ENCODE peak calls at places on chromosome 6, in nine cellular contexts. One of them, this sample, is unnamed.

GRCh38 chr6:142478117-142478516 is 176.3 kb downstream of the ADGRG6 start:
- DNase-seq in astrocyte of the hippocampus: peak
- DNase-seq in T-helper 1 cell: no peak
- DNase-seq in germinal center: no peak
- DNase-seq in GM20000: no peak
- DNase-seq in lower lobe of right lung: peak
- DNase-seq in CD4-positive, alpha-beta T cell: no peak
- DNase-seq in lung microvascular endothelial cell: peak
- DNase-seq in ELR: peak
- DNase-seq in this sample: no peak

GRCh38 chr6:79034865-79035264 is 43.2 kb downstream of the PHIP start:
- DNase-seq in CD4-positive, alpha-beta T cell: no peak
- DNase-seq in lung microvascular endothelial cell: no peak
- DNase-seq in GM20000: no peak
- DNase-seq in ELR: no peak
- DNase-seq in lower lobe of right lung: no peak
- DNase-seq in germinal center: no peak
- DNase-seq in T-helper 1 cell: no peak
- DNase-seq in astrocyte of the hippocampus: no peak
- DNase-seq in this sample: no peak

GRCh38 chr6:134523903-134524302 is 206.0 kb upstream of the SGK1 start:
- DNase-seq in T-helper 1 cell: no peak
- DNase-seq in lower lobe of right lung: no peak
- DNase-seq in lung microvascular endothelial cell: no peak
- DNase-seq in germinal center: no peak
- DNase-seq in GM20000: no peak
- DNase-seq in CD4-positive, alpha-beta T cell: no peak
- DNase-seq in astrocyte of the hippocampus: no peak
- DNase-seq in ELR: no peak
- DNase-seq in this sample: no peak

GRCh38 chr6:20770776-20771175 is 236.5 kb downstream of the CDKAL1 start:
- DNase-seq in astrocyte of the hippocampus: no peak
- DNase-seq in lower lobe of right lung: no peak
- DNase-seq in CD4-positive, alpha-beta T cell: no peak
- DNase-seq in GM20000: no peak
- DNase-seq in lung microvascular endothelial cell: no peak
- DNase-seq in germinal center: no peak
- DNase-seq in ELR: no peak
- DNase-seq in T-helper 1 cell: no peak
- DNase-seq in this sample: no peak

GRCh38 chr6:55964136-55964535 is 88.7 kb upstream of the BMP5 start:
- DNase-seq in CD4-positive, alpha-beta T cell: no peak
- DNase-seq in astrocyte of the hippocampus: no peak
- DNase-seq in GM20000: no peak
- DNase-seq in lower lobe of right lung: no peak
- DNase-seq in germinal center: no peak
- DNase-seq in lung microvascular endothelial cell: no peak
- DNase-seq in ELR: no peak
- DNase-seq in T-helper 1 cell: no peak
- DNase-seq in this sample: no peak

GRCh38 chr6:165653196-165653595 is 9.8 kb downstream of the PDE10A start:
- DNase-seq in germinal center: no peak
- DNase-seq in lower lobe of right lung: no peak
- DNase-seq in CD4-positive, alpha-beta T cell: no peak
- DNase-seq in T-helper 1 cell: no peak
- DNase-seq in astrocyte of the hippocampus: peak
- DNase-seq in lung microvascular endothelial cell: peak
- DNase-seq in ELR: no peak
- DNase-seq in GM20000: no peak
- DNase-seq in this sample: no peak

GRCh38 chr6:46584586-46584985 is 68.0 kb downstream of the CYP39A1 start:
- DNase-seq in germinal center: no peak
- DNase-seq in lower lobe of right lung: no peak
- DNase-seq in lung microvascular endothelial cell: no peak
- DNase-seq in astrocyte of the hippocampus: peak
- DNase-seq in T-helper 1 cell: no peak
- DNase-seq in ELR: peak
- DNase-seq in CD4-positive, alpha-beta T cell: no peak
- DNase-seq in GM20000: no peak
- DNase-seq in this sample: no peak

GRCh38 chr6:36177166-36177565 is 19.4 kb upstream of the BRPF3 start:
- DNase-seq in GM20000: no peak
- DNase-seq in CD4-positive, alpha-beta T cell: no peak
- DNase-seq in T-helper 1 cell: no peak
- DNase-seq in germinal center: no peak
- DNase-seq in lung microvascular endothelial cell: no peak
- DNase-seq in ELR: no peak
- DNase-seq in astrocyte of the hippocampus: no peak
- DNase-seq in lower lobe of right lung: no peak
- DNase-seq in this sample: no peak

GRCh38 chr6:6332240-6332639 is 11.8 kb upstream of the F13A1 start:
- DNase-seq in T-helper 1 cell: no peak
- DNase-seq in germinal center: peak
- DNase-seq in ELR: no peak
- DNase-seq in GM20000: peak
- DNase-seq in lower lobe of right lung: no peak
- DNase-seq in astrocyte of the hippocampus: no peak
- DNase-seq in lung microvascular endothelial cell: no peak
- DNase-seq in CD4-positive, alpha-beta T cell: no peak
- DNase-seq in this sample: no peak

GRCh38 chr6:79605968-79606764 is 25.0 kb upstream of the SH3BGRL2 start:
- DNase-seq in CD4-positive, alpha-beta T cell: no peak
- DNase-seq in T-helper 1 cell: no peak
- DNase-seq in lung microvascular endothelial cell: no peak
- DNase-seq in germinal center: no peak
- DNase-seq in astrocyte of the hippocampus: no peak
- DNase-seq in GM20000: no peak
- DNase-seq in ELR: peak
- DNase-seq in lower lobe of right lung: no peak
- DNase-seq in this sample: no peak

GRCh38 chr6:8082954-8083858 is 19.0 kb upstream of the BLOC1S5 start:
- DNase-seq in astrocyte of the hippocampus: peak
- DNase-seq in germinal center: no peak
- DNase-seq in lung microvascular endothelial cell: peak
- DNase-seq in lower lobe of right lung: no peak
- DNase-seq in GM20000: no peak
- DNase-seq in T-helper 1 cell: no peak
- DNase-seq in ELR: peak
- DNase-seq in CD4-positive, alpha-beta T cell: no peak
- DNase-seq in this sample: peak

GRCh38 chr6:110618591-110619267 is 142.3 kb upstream of the SLC22A16 start:
- DNase-seq in ELR: peak
- DNase-seq in lower lobe of right lung: no peak
- DNase-seq in astrocyte of the hippocampus: peak
- DNase-seq in germinal center: no peak
- DNase-seq in CD4-positive, alpha-beta T cell: no peak
- DNase-seq in GM20000: peak
- DNase-seq in lung microvascular endothelial cell: peak
- DNase-seq in T-helper 1 cell: no peak
- DNase-seq in this sample: no peak

GRCh38 chr6:157518399-157519250 is 137.6 kb downstream of the ZDHHC14 start:
- DNase-seq in T-helper 1 cell: no peak
- DNase-seq in CD4-positive, alpha-beta T cell: no peak
- DNase-seq in germinal center: no peak
- DNase-seq in GM20000: no peak
- DNase-seq in lower lobe of right lung: no peak
- DNase-seq in ELR: no peak
- DNase-seq in lung microvascular endothelial cell: no peak
- DNase-seq in astrocyte of the hippocampus: peak
- DNase-seq in this sample: no peak

GRCh38 chr6:42140051-42140450 is 2.4 kb downstream of the C6orf132 start:
- DNase-seq in T-helper 1 cell: no peak
- DNase-seq in CD4-positive, alpha-beta T cell: no peak
- DNase-seq in astrocyte of the hippocampus: no peak
- DNase-seq in germinal center: peak
- DNase-seq in lower lobe of right lung: peak
- DNase-seq in lung microvascular endothelial cell: peak
- DNase-seq in ELR: peak
- DNase-seq in GM20000: peak
- DNase-seq in this sample: no peak

GRCh38 chr6:148629197-148629909 is 117.5 kb upstream of the UST start:
- DNase-seq in CD4-positive, alpha-beta T cell: no peak
- DNase-seq in astrocyte of the hippocampus: no peak
- DNase-seq in germinal center: no peak
- DNase-seq in ELR: no peak
- DNase-seq in lower lobe of right lung: no peak
- DNase-seq in T-helper 1 cell: no peak
- DNase-seq in GM20000: peak
- DNase-seq in lung microvascular endothelial cell: no peak
- DNase-seq in this sample: no peak

GRCh38 chr6:3885262-3886036 is 36.3 kb downstream of the FAM50B start:
- DNase-seq in germinal center: no peak
- DNase-seq in GM20000: no peak
- DNase-seq in T-helper 1 cell: no peak
- DNase-seq in ELR: peak
- DNase-seq in astrocyte of the hippocampus: no peak
- DNase-seq in lower lobe of right lung: no peak
- DNase-seq in CD4-positive, alpha-beta T cell: no peak
- DNase-seq in lung microvascular endothelial cell: peak
- DNase-seq in this sample: no peak

GRCh38 chr6:118869894-118870665 is 23.9 kb upstream of the ASF1A start:
- DNase-seq in lower lobe of right lung: no peak
- DNase-seq in astrocyte of the hippocampus: peak
- DNase-seq in T-helper 1 cell: no peak
- DNase-seq in ELR: peak
- DNase-seq in germinal center: no peak
- DNase-seq in lung microvascular endothelial cell: peak
- DNase-seq in GM20000: no peak
- DNase-seq in CD4-positive, alpha-beta T cell: no peak
- DNase-seq in this sample: peak

GRCh38 chr6:14384175-14384949 is 266.8 kb downstream of the CD83 start:
- DNase-seq in lung microvascular endothelial cell: no peak
- DNase-seq in ELR: no peak
- DNase-seq in CD4-positive, alpha-beta T cell: no peak
- DNase-seq in GM20000: no peak
- DNase-seq in astrocyte of the hippocampus: no peak
- DNase-seq in T-helper 1 cell: no peak
- DNase-seq in lower lobe of right lung: no peak
- DNase-seq in germinal center: no peak
- DNase-seq in this sample: no peak

GRCh38 chr6:6825986-6826901 is 237.7 kb downstream of the LY86 start:
- DNase-seq in astrocyte of the hippocampus: no peak
- DNase-seq in T-helper 1 cell: no peak
- DNase-seq in germinal center: no peak
- DNase-seq in CD4-positive, alpha-beta T cell: no peak
- DNase-seq in GM20000: peak
- DNase-seq in lower lobe of right lung: peak
- DNase-seq in lung microvascular endothelial cell: peak
- DNase-seq in ELR: peak
- DNase-seq in this sample: peak

GRCh38 chr6:43490523-43490939 is 13.2 kb downstream of the TJAP1 start:
- DNase-seq in lower lobe of right lung: no peak
- DNase-seq in astrocyte of the hippocampus: no peak
- DNase-seq in T-helper 1 cell: no peak
- DNase-seq in germinal center: no peak
- DNase-seq in ELR: no peak
- DNase-seq in GM20000: no peak
- DNase-seq in lung microvascular endothelial cell: no peak
- DNase-seq in CD4-positive, alpha-beta T cell: no peak
- DNase-seq in this sample: no peak

GRCh38 chr6:21099338-21100314 is 493.9 kb upstream of the SOX4 start:
- DNase-seq in GM20000: no peak
- DNase-seq in lower lobe of right lung: no peak
- DNase-seq in T-helper 1 cell: no peak
- DNase-seq in CD4-positive, alpha-beta T cell: no peak
- DNase-seq in lung microvascular endothelial cell: peak
- DNase-seq in astrocyte of the hippocampus: no peak
- DNase-seq in ELR: no peak
- DNase-seq in germinal center: peak
- DNase-seq in this sample: no peak

GRCh38 chr6:14159090-14159489 is 41.5 kb downstream of the CD83 start:
- DNase-seq in germinal center: no peak
- DNase-seq in GM20000: no peak
- DNase-seq in ELR: no peak
- DNase-seq in lower lobe of right lung: no peak
- DNase-seq in CD4-positive, alpha-beta T cell: no peak
- DNase-seq in astrocyte of the hippocampus: no peak
- DNase-seq in lung microvascular endothelial cell: no peak
- DNase-seq in T-helper 1 cell: no peak
- DNase-seq in this sample: no peak

GRCh38 chr6:13303668-13304017 is 24.7 kb downstream of the TBC1D7 start:
- DNase-seq in CD4-positive, alpha-beta T cell: no peak
- DNase-seq in ELR: peak
- DNase-seq in GM20000: peak
- DNase-seq in lung microvascular endothelial cell: peak
- DNase-seq in astrocyte of the hippocampus: peak
- DNase-seq in T-helper 1 cell: no peak
- DNase-seq in lower lobe of right lung: peak
- DNase-seq in germinal center: peak
- DNase-seq in this sample: peak

GRCh38 chr6:165922309-165922794 is 245.3 kb downstream of the TBXT start:
- DNase-seq in germinal center: no peak
- DNase-seq in astrocyte of the hippocampus: no peak
- DNase-seq in GM20000: no peak
- DNase-seq in ELR: peak
- DNase-seq in T-helper 1 cell: no peak
- DNase-seq in lung microvascular endothelial cell: no peak
- DNase-seq in CD4-positive, alpha-beta T cell: no peak
- DNase-seq in lower lobe of right lung: no peak
- DNase-seq in this sample: no peak